ENCODE peak calls at places on chromosomes 7 and 10, in six cellular contexts. H is heart left ventricle, W is mesendoderm, J is IMR-90, S is iPS DF 6.9, F is A673. E is an unnamed sample.
A peak's percentile ranks its signal among the peaks of the same experiment; 100 is the strongest.

GRCh38 chr7:78019457-78020130 is 221.0 kb downstream of the PHTF2 start:
- DNase-seq in H (peak; percentile 94), W (peak; percentile 95), J (peak; percentile 73), S (no peak), F (peak; percentile 91), E (peak; percentile 99)

GRCh38 chr7:83643754-83644153 is 5.2 kb downstream of the SEMA3E start:
- DNase-seq in H (no peak), W (no peak), J (no peak), S (no peak), F (no peak), E (no peak)

GRCh38 chr7:26187380-26188290 is 12.9 kb downstream of the HNRNPA2B1 start:
- DNase-seq in H (no peak), W (no peak), J (no peak), S (no peak), F (no peak), E (no peak)

GRCh38 chr7:24038993-24039392 is 245.0 kb upstream of the NPY start:
- DNase-seq in H (no peak), W (no peak), J (no peak), S (no peak), F (no peak), E (no peak)

GRCh38 chr7:126578338-126578737 is 674.4 kb downstream of the GRM8 start:
- DNase-seq in H (no peak), W (no peak), J (no peak), S (no peak), F (no peak), E (no peak)

GRCh38 chr10:42866115-42866995 is 83.8 kb downstream of the BMS1 start:
- DNase-seq in H (peak; percentile 93), W (peak; percentile 75), J (peak; percentile 64), S (peak; percentile 54), F (peak; percentile 72), E (peak; percentile 92)

GRCh38 chr10:67779455-67780205 is 58.4 kb downstream of the DNAJC12 start:
- DNase-seq in H (no peak), W (peak; percentile 80), J (peak; percentile 84), S (peak; percentile 55), F (peak; percentile 85), E (peak; percentile 61)

GRCh38 chr7:43273939-43274719 is 161.7 kb downstream of the HECW1 start:
- DNase-seq in H (no peak), W (no peak), J (no peak), S (no peak), F (no peak), E (no peak)

GRCh38 chr10:34433241-34434076 is 381.6 kb downstream of the PARD3 start:
- DNase-seq in H (no peak), W (no peak), J (peak; percentile 77), S (no peak), F (no peak), E (no peak)

GRCh38 chr10:49606981-49607535 is 3.1 kb upstream of the SLC18A3 start:
- DNase-seq in H (peak; percentile 87), W (peak; percentile 85), J (peak; percentile 45), S (no peak), F (peak; percentile 91), E (no peak)

DNA sequence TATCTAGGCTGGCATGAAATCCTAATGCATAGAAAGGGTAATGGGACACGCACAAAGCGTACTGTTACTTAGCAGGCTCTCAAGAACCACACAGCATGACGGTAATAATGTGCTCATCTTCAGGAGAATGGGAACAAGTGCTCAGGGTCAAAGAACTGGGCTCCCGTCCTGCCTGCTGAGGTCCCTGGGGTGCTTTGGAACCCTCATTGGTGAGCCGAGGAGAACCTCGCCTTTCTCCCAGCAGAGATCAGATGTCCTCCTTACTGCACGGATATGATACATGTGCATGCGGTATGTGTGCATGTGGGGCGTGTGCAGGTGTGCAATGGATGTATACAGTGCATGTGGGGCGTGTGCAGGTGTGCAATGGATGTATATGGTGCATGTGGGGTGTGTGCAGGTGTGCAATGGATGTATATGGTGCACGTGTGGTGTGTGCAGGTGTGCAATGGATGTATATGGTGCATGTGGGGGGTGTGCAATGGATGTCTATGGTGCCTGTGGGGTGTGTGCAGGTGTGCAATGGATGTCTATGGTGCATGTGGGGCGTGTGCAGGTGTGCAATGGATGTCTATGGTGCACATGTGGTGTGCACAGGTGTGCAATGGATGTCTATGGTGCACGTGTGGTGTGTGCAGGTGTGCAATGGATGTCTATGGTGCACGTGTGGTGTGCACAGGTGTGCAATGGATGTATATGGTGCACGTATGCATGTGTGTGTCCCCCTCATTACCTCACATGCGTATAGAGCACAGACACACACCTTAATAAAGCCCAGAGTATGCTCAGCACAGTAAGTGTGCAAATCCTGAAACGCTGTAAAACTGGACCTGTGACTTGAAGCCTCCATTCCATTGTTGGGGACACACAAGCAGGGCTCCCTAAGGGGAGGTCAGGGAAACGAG is 336.3 kb downstream of the PTPRN2 start:
- DNase-seq in H (no peak), W (no peak), J (no peak), S (no peak), F (no peak), E (no peak)
- H3K4me3 ChIP-seq in H (no peak overlapping the region), W (no peak overlapping the region), J (no peak overlapping the region), S (no peak overlapping the region), F (no peak overlapping the region), E (no peak overlapping the region)

DNA sequence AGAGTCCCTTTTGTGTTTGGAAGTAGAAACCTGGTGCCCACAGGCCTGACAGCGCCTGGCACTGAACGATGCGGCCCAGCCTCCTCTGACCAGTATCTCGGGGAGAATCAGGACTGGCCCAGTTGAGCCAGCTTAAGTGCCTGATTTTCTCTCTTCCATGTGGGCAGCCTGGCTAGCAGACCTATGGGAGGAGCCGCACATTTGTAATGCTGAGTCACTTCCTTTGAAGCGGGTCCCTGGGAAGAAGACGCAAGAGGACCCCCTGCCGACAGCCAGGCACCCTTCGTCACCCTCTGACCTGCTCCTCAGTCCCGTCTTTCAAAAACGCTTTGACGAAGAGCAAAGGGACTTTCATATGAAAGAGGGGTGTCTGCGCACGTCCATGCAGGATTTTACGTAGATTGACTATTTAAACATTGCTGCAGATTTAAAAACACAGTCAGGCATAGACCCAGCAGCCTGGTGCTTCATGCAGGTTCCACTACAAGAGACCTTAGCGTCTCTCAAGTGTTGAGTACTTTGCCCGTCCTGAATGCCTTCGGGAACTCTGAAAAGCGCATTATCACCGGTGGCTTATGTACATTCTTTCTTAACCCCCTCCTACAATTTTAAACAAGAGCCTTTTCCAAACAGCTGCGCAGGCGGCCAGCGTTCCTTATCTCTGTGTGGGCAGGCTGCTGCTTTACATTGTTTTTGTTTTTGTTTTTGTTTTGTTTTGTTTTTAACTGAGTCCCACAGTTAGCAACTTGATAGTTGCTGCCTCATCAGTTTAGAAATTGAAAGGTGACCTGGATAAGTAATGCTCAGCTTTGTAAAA is 36.5 kb upstream of the AP5Z1 start:
- DNase-seq in H (no peak), W (peak; percentile 84), J (peak; percentile 95), S (no peak), F (peak; percentile 85), E (peak; percentile 87)
- H3K4me3 ChIP-seq in H (peak overlapping the region; percentile 20), W (no peak overlapping the region), J (peak overlapping the region; percentile 7), S (no peak overlapping the region), F (peak overlapping the region; percentile 28), E (no peak overlapping the region)

GRCh38 chr7:158648787-158649186 is 55.8 kb downstream of the NCAPG2 start:
- DNase-seq in H (no peak), W (no peak), J (no peak), S (no peak), F (no peak), E (no peak)

GRCh38 chr7:158645842-158646241 is 58.2 kb upstream of the PTPRN2 start:
- DNase-seq in H (no peak), W (no peak), J (no peak), S (no peak), F (no peak), E (no peak)

GRCh38 chr7:158648168-158648567 is 56.4 kb downstream of the NCAPG2 start:
- DNase-seq in H (no peak), W (no peak), J (no peak), S (no peak), F (no peak), E (no peak)

GRCh38 chr7:158647475-158647792 is 57.2 kb downstream of the NCAPG2 start:
- DNase-seq in H (no peak), W (no peak), J (no peak), S (no peak), F (no peak), E (no peak)

GRCh38 chr7:158646766-158647474 is 57.7 kb downstream of the NCAPG2 start:
- DNase-seq in H (no peak), W (peak; percentile 45), J (no peak), S (peak; percentile 33), F (peak; percentile 34), E (peak; percentile 58)
- H3K4me3 ChIP-seq in H (no peak overlapping the region), W (no peak overlapping the region), J (no peak overlapping the region), S (no peak overlapping the region), F (no peak overlapping the region), E (no peak overlapping the region)

GRCh38 chr10:8336629-8337331 is 282.3 kb downstream of the GATA3 start:
- DNase-seq in H (no peak), W (no peak), J (no peak), S (no peak), F (no peak), E (no peak)

GRCh38 chr10:8331896-8332729 is 277.6 kb downstream of the GATA3 start:
- DNase-seq in H (peak; percentile 74), W (peak; percentile 68), J (peak; percentile 7), S (peak; percentile 16), F (peak; percentile 63), E (peak; percentile 85)

GRCh38 chr10:8334631-8335030 is 280.1 kb downstream of the GATA3 start:
- DNase-seq in H (no peak), W (peak; percentile 57), J (no peak), S (no peak), F (no peak), E (no peak)

GRCh38 chr10:8331387-8331786 is 276.9 kb downstream of the GATA3 start:
- DNase-seq in H (no peak), W (no peak), J (no peak), S (no peak), F (no peak), E (no peak)

DNA sequence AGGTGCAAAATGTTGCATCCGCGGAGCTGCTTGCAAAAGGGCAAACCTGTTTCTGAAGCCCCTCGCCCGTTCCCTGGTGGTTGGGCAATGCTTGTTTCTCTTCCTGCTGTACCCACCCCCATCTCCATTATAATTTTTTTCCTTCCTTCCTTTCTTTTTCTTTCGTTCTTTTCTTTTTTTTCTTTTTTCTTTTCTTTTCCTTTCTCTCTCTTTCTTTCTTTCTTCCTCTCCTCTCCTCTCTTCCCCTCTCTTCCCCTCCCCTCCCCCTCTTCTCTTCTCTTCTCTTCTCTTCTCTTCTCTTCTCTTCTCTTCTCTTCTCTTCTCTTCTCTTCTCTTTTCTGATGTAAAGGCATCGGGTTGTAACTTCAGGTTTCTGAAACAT is 278.2 kb downstream of the GATA3 start:
- DNase-seq in H (no peak), W (no peak), J (no peak), S (no peak), F (no peak), E (no peak)
- H3K4me3 ChIP-seq in H (no peak overlapping the region), W (no peak overlapping the region), J (no peak overlapping the region), S (peak overlapping the region; percentile 23), F (peak overlapping the region; percentile 30), E (peak overlapping the region; percentile 49)

GRCh38 chr7:8216291-8216690 is 45.7 kb downstream of the ICA1 start:
- DNase-seq in H (no peak), W (no peak), J (no peak), S (no peak), F (no peak), E (no peak)

GRCh38 chr7:8215648-8216047 is 46.3 kb downstream of the ICA1 start:
- DNase-seq in H (no peak), W (peak; percentile 55), J (no peak), S (no peak), F (no peak), E (no peak)

GRCh38 chr7:8212638-8213037 is 49.3 kb downstream of the ICA1 start:
- DNase-seq in H (no peak), W (no peak), J (no peak), S (no peak), F (no peak), E (no peak)

GRCh38 chr7:8213381-8213780 is 48.6 kb downstream of the ICA1 start:
- DNase-seq in H (no peak), W (no peak), J (no peak), S (no peak), F (no peak), E (no peak)

GRCh38 chr7:8214162-8214897 is 47.6 kb downstream of the ICA1 start:
- DNase-seq in H (no peak), W (no peak), J (peak; percentile 9), S (no peak), F (no peak), E (no peak)
- H3K4me3 ChIP-seq in H (no peak overlapping the region), W (no peak overlapping the region), J (no peak overlapping the region), S (no peak overlapping the region), F (no peak overlapping the region), E (no peak overlapping the region)

E was measured in SK-N-SH.